ENCODE peak calls at places on chromosomes 11 and 22, in six cellular contexts. L, W, O, K, Z and C are unnamed samples.

GRCh38 chr11:122721964-122722266 is 66.4 kb downstream of the UBASH3B start:
- DNase-seq in Z (no peak), L (peak), O (peak), W (no peak), K (no peak), C (no peak)

GRCh38 chr22:40123387-40123786 is 54.3 kb upstream of the TNRC6B start:
- DNase-seq in W (no peak), Z (no peak), L (no peak), O (no peak), K (no peak), C (no peak)

GRCh38 chr11:26793517-26793916 is 71.7 kb upstream of the SLC5A12 start:
- DNase-seq in O (no peak), K (no peak), L (no peak), W (no peak), Z (no peak), C (no peak)

GRCh38 chr11:120182790-120183491 is 27.9 kb upstream of the OAF start:
- DNase-seq in K (peak), W (peak), L (no peak), Z (no peak), O (no peak), C (no peak)

GRCh38 chr11:88604255-88604654 is 266.7 kb upstream of the CTSC start:
- DNase-seq in L (peak), K (no peak), Z (no peak), W (no peak), O (no peak), C (no peak)

GRCh38 chr11:61908730-61909622 is 8.4 kb downstream of the RAB3IL1 start:
- DNase-seq in W (peak), K (no peak), O (no peak), L (no peak), Z (no peak), C (peak)

GRCh38 chr11:35282226-35282882 is 137.0 kb downstream of the SLC1A2 start:
- DNase-seq in W (no peak), Z (no peak), O (peak), L (peak), K (no peak), C (no peak)

GRCh38 chr11:46002146-46002545 is 79.7 kb downstream of the LARGE2 start:
- DNase-seq in W (no peak), O (no peak), Z (no peak), L (no peak), K (no peak), C (no peak)

GRCh38 chr11:118340437-118340836 is 2.1 kb downstream of the CD3D start:
- DNase-seq in L (no peak), O (no peak), Z (no peak), W (no peak), K (no peak), C (no peak)

GRCh38 chr11:73797457-73797856 is 9.8 kb downstream of the MRPL48 start:
- DNase-seq in K (peak), L (no peak), Z (no peak), W (no peak), O (no peak), C (peak)

GRCh38 chr11:32758291-32758690 is 36.2 kb downstream of the CCDC73 start:
- DNase-seq in L (no peak), K (no peak), W (no peak), Z (no peak), O (no peak), C (no peak)

GRCh38 chr11:20894296-20894695 is 224.9 kb downstream of the NELL1 start:
- DNase-seq in W (no peak), K (no peak), O (no peak), L (no peak), Z (no peak), C (no peak)

GRCh38 chr11:104094576-104094975 is 58.1 kb downstream of the DDI1 start:
- DNase-seq in K (no peak), W (no peak), O (no peak), Z (no peak), L (no peak), C (no peak)

GRCh38 chr11:75342231-75342918 is 9.1 kb downstream of the ARRB1 start:
- DNase-seq in Z (no peak), W (peak), O (no peak), L (no peak), K (no peak), C (no peak)

GRCh38 chr22:35506259-35506570 is 34.4 kb upstream of the RASD2 start:
- DNase-seq in K (no peak), W (no peak), Z (no peak), O (no peak), L (peak), C (no peak)

GRCh38 chr11:79168530-79169110 is 272.2 kb downstream of the TENM4 start:
- DNase-seq in O (no peak), W (no peak), K (no peak), Z (no peak), L (no peak), C (no peak)

GRCh38 chr11:129695543-129696308 is 119.9 kb upstream of the TMEM45B start:
- DNase-seq in K (peak), Z (peak), W (peak), O (peak), L (peak), C (peak)

GRCh38 chr11:57482782-57483569 is 22.6 kb downstream of the RTN4RL2 start:
- DNase-seq in L (no peak), O (peak), Z (no peak), W (peak), K (no peak), C (no peak)

GRCh38 chr11:123707606-123708205 is 33.8 kb downstream of the ZNF202 start:
- DNase-seq in O (peak), L (peak), K (peak), Z (no peak), W (no peak), C (peak)

GRCh38 chr11:127627629-127628462 is 627.3 kb upstream of the KIRREL3 start:
- DNase-seq in Z (no peak), O (no peak), W (peak), K (peak), L (no peak), C (no peak)

GRCh38 chr22:22167791-22168189 is 76.8 kb upstream of the VPREB1 start:
- DNase-seq in Z (no peak), W (no peak), L (no peak), O (no peak), K (no peak), C (no peak)

GRCh38 chr11:70788247-70789022 is 390.1 kb downstream of the CTTN start:
- DNase-seq in O (peak), Z (no peak), L (peak), K (no peak), W (no peak), C (no peak)

GRCh38 chr11:66050581-66051231 is 1.5 kb upstream of the SF3B2 start:
- DNase-seq in K (no peak), Z (no peak), W (no peak), L (no peak), O (no peak), C (no peak)

DNA sequence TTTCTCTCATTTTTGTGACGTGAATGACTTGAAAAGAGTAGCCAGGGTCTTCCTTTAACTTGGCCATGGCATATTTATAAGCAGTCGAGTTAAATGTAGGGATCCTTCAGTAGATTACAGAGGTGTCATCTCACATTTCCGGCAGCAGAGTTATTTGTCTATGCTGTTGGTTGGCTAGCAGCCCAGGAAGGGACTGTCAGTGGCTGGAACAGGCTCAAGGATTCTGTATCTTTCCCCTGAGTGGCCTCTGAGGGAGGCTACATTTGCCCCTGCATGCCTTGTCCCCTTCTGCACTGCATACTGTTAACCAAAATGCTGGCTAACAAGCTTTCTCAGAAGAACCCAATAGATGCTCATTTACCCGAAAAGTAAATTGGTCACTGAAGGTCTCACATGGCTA is 187.6 kb downstream of the PGR start:
- DNase-seq in O (peak), Z (no peak), K (no peak), W (no peak), L (peak), C (no peak)
- H3K27ac ChIP-seq in O (no peak), Z (no peak), K (no peak), W (no peak), L (no peak), C (no peak)

GRCh38 chr22:45717787-45718186 is 46.2 kb downstream of the ATXN10 start:
- DNase-seq in W (no peak), O (no peak), L (peak), K (no peak), Z (no peak), C (no peak)
- H3K27ac ChIP-seq in W (no peak), O (peak), L (no peak), K (no peak), Z (no peak), C (no peak)

GRCh38 chr11:130840683-130841082 is 75.6 kb downstream of the SNX19 start:
- DNase-seq in Z (no peak), W (no peak), K (no peak), L (peak), O (no peak), C (no peak)
- H3K27ac ChIP-seq in Z (no peak), W (no peak), K (no peak), L (no peak), O (no peak), C (no peak)

GRCh38 chr22:29093980-29094379 is 21.1 kb downstream of the KREMEN1 start:
- DNase-seq in W (no peak), Z (no peak), O (no peak), L (peak), K (no peak), C (no peak)
- H3K27ac ChIP-seq in W (no peak), Z (no peak), O (no peak), L (peak), K (peak), C (peak)

DNA sequence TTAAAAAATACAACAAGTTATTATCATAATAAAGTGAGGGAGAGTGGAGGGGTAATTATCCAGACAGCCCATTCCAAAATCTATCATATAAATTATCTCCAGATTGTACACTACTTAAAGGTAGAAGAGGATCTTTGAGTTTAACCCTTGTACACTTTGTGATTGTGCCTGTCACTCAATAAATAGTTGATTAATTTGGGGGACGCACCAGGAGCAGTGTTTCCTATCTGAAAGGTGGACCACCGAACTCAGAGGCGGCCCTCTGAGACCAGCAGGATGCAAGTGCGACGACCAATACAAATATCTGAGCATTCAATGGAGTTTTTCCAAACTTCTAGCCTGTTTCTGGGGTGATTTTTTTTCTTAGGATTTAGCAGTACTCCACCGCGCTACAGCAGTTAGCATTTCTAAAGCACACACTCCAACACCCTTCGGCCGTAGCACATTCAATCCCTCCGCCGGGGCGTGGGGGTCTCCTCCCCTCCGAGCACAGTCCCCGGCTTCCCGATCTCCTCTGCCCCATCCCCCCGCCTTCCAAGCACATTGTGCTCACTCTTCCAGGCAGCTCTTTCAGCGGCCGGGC is 1.0 kb upstream of the CECR2 start:
- DNase-seq in L (no peak), Z (no peak), O (no peak), W (no peak), K (no peak), C (no peak)
- H3K27ac ChIP-seq in L (no peak), Z (no peak), O (no peak), W (no peak), K (peak), C (peak)